ENCODE peak calls at places on chromosomes 7 and 10, in eight cellular contexts. I is psoas muscle; V is IMR-90; F is H9; U is Caco-2; P is GM20000; C is CD4-positive, alpha-beta T cell; B is nephron progenitor cell. E is an unnamed sample.

GRCh38 chr10:112243713-112244112 is 39.5 kb upstream of the TECTB start:
- DNase-seq in I (no peak), V (no peak), F (no peak), U (no peak), P (no peak), C (no peak), B (no peak), E (no peak)

GRCh38 chr7:71679480-71679879 is 547.5 kb downstream of the GALNT17 start:
- DNase-seq in I (no peak), V (no peak), F (no peak), U (no peak), P (no peak), C (no peak), B (no peak), E (no peak)

GRCh38 chr10:119541046-119541445 is 1.5 kb downstream of the RGS10 start:
- DNase-seq in I (no peak), V (peak), F (no peak), U (no peak), P (no peak), C (no peak), B (no peak), E (peak)

GRCh38 chr7:91140982-91141381 is 123.3 kb upstream of the FZD1 start:
- DNase-seq in I (no peak), V (no peak), F (no peak), U (no peak), P (no peak), C (no peak), B (no peak), E (no peak)

GRCh38 chr10:132389631-132390454 is 7.2 kb upstream of the PWWP2B start:
- DNase-seq in I (peak), V (no peak), F (peak), U (peak), P (no peak), C (no peak), B (no peak), E (no peak)

GRCh38 chr10:52598936-52599335 is 173.6 kb downstream of the MBL2 start:
- DNase-seq in I (no peak), V (no peak), F (no peak), U (no peak), P (no peak), C (no peak), B (no peak), E (no peak)

GRCh38 chr10:61304751-61305150 is 148.4 kb downstream of the TMEM26 start:
- DNase-seq in I (no peak), V (no peak), F (no peak), U (no peak), P (no peak), C (no peak), B (no peak), E (peak)

GRCh38 chr10:507908-508444 is 181.5 kb downstream of the DIP2C start:
- DNase-seq in I (no peak), V (no peak), F (no peak), U (peak), P (no peak), C (no peak), B (no peak), E (no peak)

DNA sequence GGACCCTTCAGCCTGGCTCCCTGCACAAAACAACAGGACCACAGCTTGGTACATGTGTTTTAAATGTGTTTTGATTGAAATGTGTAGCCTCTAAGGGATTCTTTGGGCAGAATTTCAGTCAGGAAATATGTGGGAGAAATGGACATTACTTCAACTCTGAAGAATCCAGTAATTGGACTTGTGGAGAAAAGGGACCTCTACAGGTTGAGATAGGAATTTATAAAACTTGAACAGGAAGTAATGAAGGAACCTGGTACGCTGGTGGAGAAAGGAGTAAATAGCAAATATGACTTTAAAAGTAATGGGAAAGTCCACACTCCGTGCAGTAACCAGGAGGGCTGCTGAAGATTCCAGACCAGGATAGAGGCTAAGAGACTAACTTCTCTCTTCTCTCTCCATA is 220.5 kb downstream of the LHFPL3 start:
- DNase-seq in I (no peak), V (no peak), F (no peak), U (no peak), P (no peak), C (no peak), B (no peak), E (no peak)
- TF ChIP-seq CTCF in I (no peak), V (no peak), F (no peak), U (no peak), P (no peak), C (no peak), B (no peak), E (no peak)

GRCh38 chr7:157875230-157876179 is 538.7 kb downstream of the DNAJB6 start:
- DNase-seq in I (peak), V (no peak), F (peak), U (no peak), P (no peak), C (peak), B (peak), E (no peak)
- TF ChIP-seq CTCF in I (peak), V (no peak), F (peak), U (no peak), P (no peak), C (peak), B (peak), E (peak)

GRCh38 chr10:107544706-107545520 is 380.4 kb upstream of the SORCS1 start:
- DNase-seq in I (no peak), V (no peak), F (peak), U (no peak), P (peak), C (no peak), B (no peak), E (no peak)
- TF ChIP-seq CTCF in I (no peak), V (no peak), F (no peak), U (no peak), P (no peak), C (no peak), B (no peak), E (no peak)

DNA sequence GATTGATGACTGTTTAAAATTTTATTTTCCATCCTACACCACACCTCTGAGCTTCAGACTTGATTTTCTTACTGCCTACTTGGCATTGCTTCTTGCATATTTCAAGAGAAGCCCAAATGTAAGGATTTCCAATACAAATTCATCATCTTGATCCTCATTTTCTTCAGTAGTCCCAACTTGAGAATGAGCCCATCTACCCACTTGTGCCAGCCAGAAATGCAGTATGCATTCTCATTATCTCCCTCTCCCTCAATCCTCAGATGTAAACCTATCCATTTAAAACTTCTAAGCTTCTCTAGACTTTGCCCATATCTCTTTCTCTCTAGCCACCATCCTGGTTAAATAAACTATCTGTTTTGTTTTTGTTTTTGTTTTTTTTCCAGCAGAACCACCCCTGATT is 22.4 kb upstream of the EGFR start:
- DNase-seq in I (no peak), V (no peak), F (no peak), U (no peak), P (no peak), C (no peak), B (no peak), E (no peak)
- TF ChIP-seq CTCF in I (no peak), V (no peak), F (no peak), U (no peak), P (no peak), C (no peak), B (no peak), E (no peak)

DNA sequence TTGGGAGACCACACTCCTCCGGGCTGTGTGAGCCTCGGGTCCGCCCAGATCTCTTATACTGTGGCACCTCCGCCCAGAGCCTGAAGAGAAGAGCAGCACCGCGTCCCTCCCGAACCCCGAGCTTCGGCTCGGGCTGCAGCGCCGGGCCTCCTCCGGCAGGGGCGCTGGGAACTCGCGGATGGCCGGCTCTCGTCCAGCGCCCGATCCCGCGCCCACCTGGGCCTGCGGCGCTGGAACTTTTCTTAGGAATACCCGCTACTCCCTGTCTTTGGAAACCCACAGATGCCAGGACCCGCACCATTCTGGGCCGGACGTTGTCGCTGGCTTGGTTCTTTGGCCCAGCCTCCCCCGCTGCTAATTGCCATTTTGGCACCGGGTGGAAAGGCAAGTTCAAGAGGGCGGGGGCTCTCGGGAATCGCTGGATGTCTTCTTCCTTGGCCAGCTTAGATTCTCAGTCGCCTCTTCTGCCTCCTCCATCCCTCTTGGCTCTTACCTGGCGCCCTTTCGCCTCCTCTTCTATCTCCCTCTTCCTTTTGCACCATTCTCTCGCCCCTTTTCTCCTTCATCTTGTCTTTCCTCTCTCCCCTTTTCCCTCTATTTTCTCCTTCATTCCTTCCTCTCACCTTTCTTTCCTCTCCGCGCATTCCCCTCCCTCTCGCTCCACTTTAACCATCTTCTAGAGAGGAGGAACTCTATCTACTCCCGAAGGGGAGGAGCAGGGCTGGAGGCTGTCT is 2.1 kb upstream of the SORCS3 start:
- DNase-seq in I (no peak), V (no peak), F (peak), U (no peak), P (peak), C (no peak), B (peak), E (no peak)
- TF ChIP-seq CTCF in I (no peak), V (no peak), F (peak), U (no peak), P (no peak), C (no peak), B (peak), E (peak)